ENCODE peak calls at places on chromosome 18, in four cellular contexts. V, Q, D and I are unnamed samples.

GRCh38 chr18:26225022-26225693 is 1.1 kb upstream of the TAF4B start:
- DNase-seq in V (no peak), Q (peak; percentile 18), D (no peak), I (no peak)

GRCh38 chr18:49646864-49647263 is 85.0 kb downstream of the LIPG start:
- DNase-seq in V (no peak), Q (no peak), D (no peak), I (no peak)

GRCh38 chr18:56148373-56148772 is 490.0 kb downstream of the TXNL1 start:
- DNase-seq in V (no peak), Q (no peak), D (no peak), I (no peak)

GRCh38 chr18:36355511-36355910 is 58.0 kb downstream of the FHOD3 start:
- DNase-seq in V (no peak), Q (no peak), D (no peak), I (no peak)

GRCh38 chr18:22193466-22193865 is 24.1 kb downstream of the GATA6 start:
- DNase-seq in V (no peak), Q (peak; percentile 60), D (peak; percentile 78), I (no peak)

GRCh38 chr18:50044402-50044801 is 150.5 kb downstream of the MYO5B start:
- DNase-seq in V (no peak), Q (peak; percentile 16), D (peak; percentile 21), I (peak; percentile 31)

GRCh38 chr18:31581498-31582197 is 10.0 kb upstream of the TTR start:
- DNase-seq in V (no peak), Q (no peak), D (peak; percentile 35), I (peak; percentile 16)

GRCh38 chr18:79965119-79965902 is 868 bp downstream of the HSBP1L1 start:
- DNase-seq in V (no peak), Q (no peak), D (peak; percentile 89), I (peak; percentile 42)

GRCh38 chr18:58313491-58314032 is 269.5 kb downstream of the NEDD4L start:
- DNase-seq in V (peak; percentile 48), Q (no peak), D (no peak), I (no peak)

GRCh38 chr18:76169733-76170132 is 325.3 kb downstream of the ZNF516 start:
- DNase-seq in V (no peak), Q (no peak), D (no peak), I (no peak)
- TF ChIP-seq CTCF in V (no peak), Q (peak; percentile 33), D (no peak), I (peak; percentile 17)

GRCh38 chr18:46434629-46435028 is 222.4 kb downstream of the LOXHD1 start:
- DNase-seq in V (no peak), Q (no peak), D (no peak), I (no peak)

GRCh38 chr18:46437019-46437418 is 220.0 kb downstream of the LOXHD1 start:
- DNase-seq in V (no peak), Q (no peak), D (no peak), I (no peak)

GRCh38 chr18:46435031-46435430 is 222.0 kb downstream of the LOXHD1 start:
- DNase-seq in V (no peak), Q (no peak), D (no peak), I (no peak)

GRCh38 chr18:46433121-46433826 is 223.7 kb downstream of the LOXHD1 start:
- DNase-seq in V (no peak), Q (peak; percentile 65), D (no peak), I (no peak)

GRCh38 chr18:46439037-46439436 is 218.0 kb downstream of the LOXHD1 start:
- DNase-seq in V (no peak), Q (no peak), D (no peak), I (no peak)
- H3K4me1 ChIP-seq in V (no peaks in the 10 kb centered on the region), Q (peaks cover 5% of the 10 kb centered on the region), D (no peaks in the 10 kb centered on the region), I (no peaks in the 10 kb centered on the region)

GRCh38 chr18:46650681-46651080 is 6.3 kb downstream of the LOXHD1 start:
- DNase-seq in V (no peak), Q (no peak), D (no peak), I (no peak)
- H3K27me3 ChIP-seq in V (no peaks in the 10 kb centered on the region), Q (no peaks in the 10 kb centered on the region), D (peaks cover 19% of the 10 kb centered on the region), I (no peaks in the 10 kb centered on the region)

GRCh38 chr18:35185771-35186170 is 55.1 kb upstream of the ZNF397 start:
- DNase-seq in V (no peak), Q (no peak), D (no peak), I (no peak)
- TF ChIP-seq CTCF in V (no peak), Q (no peak), D (peak; percentile 11), I (no peak)